ENCODE peak calls at places on chromosomes 16 and 17, in ten cellular contexts. A is kidney; X is esophagus squamous epithelium; G is CD4-positive, alpha-beta T cell; H is neural crest cell; T is neural progenitor cell; C is cardiac fibroblast; D is thoracic aorta; M is heart right ventricle; E is GM12865. I is an unnamed sample.

GRCh38 chr17:31754239-31754945 is 104.7 kb downstream of the COPRS start:
- DNase-seq in M (no peak), H (no peak), C (peak), A (no peak), D (no peak), T (no peak), X (no peak), G (no peak), E (no peak), I (no peak)

GRCh38 chr17:59829217-59830006 is 63.3 kb downstream of the TUBD1 start:
- DNase-seq in H (no peak), D (no peak), M (no peak), C (peak), X (no peak), T (no peak), E (peak), G (no peak), A (no peak), I (no peak)

GRCh38 chr16:57042157-57043111 is 49.9 kb upstream of the CPNE2 start:
- DNase-seq in A (no peak), X (no peak), M (no peak), D (no peak), E (peak), H (no peak), T (no peak), G (peak), C (peak), I (no peak)

GRCh38 chr17:81727324-81728031 is 15.4 kb downstream of the SLC25A10 start:
- DNase-seq in X (no peak), C (no peak), G (no peak), E (no peak), T (no peak), A (no peak), D (no peak), H (no peak), M (no peak), I (no peak)

GRCh38 chr17:29617125-29617480 is 5.6 kb downstream of the CORO6 start:
- DNase-seq in M (peak), D (no peak), G (peak), E (peak), A (peak), H (peak), X (peak), T (peak), C (peak), I (no peak)

GRCh38 chr16:89700649-89701424 is 668 bp downstream of the SPATA2L start:
- DNase-seq in D (no peak), M (no peak), E (peak), T (peak), A (peak), G (peak), C (no peak), X (no peak), H (no peak), I (no peak)

GRCh38 chr17:17433260-17433659 is 43.5 kb upstream of the MED9 start:
- DNase-seq in T (no peak), M (no peak), C (peak), X (no peak), D (no peak), H (no peak), G (no peak), A (no peak), E (no peak), I (no peak)

GRCh38 chr17:28170771-28171170 is 128.3 kb downstream of the NLK start:
- DNase-seq in H (no peak), X (no peak), M (no peak), C (peak), D (no peak), T (no peak), A (no peak), G (no peak), E (no peak), I (no peak)

GRCh38 chr17:12719948-12720347 is 54.3 kb downstream of the MYOCD start:
- DNase-seq in C (no peak), A (no peak), G (no peak), D (no peak), H (no peak), T (no peak), M (no peak), E (no peak), X (no peak), I (no peak)

GRCh38 chr17:14201087-14201486 is 35.6 kb downstream of the CDRT15 start:
- DNase-seq in M (no peak), G (no peak), C (no peak), D (no peak), X (no peak), E (no peak), T (no peak), A (no peak), H (no peak), I (no peak)

GRCh38 chr17:45888392-45888791 is 6.0 kb upstream of the MAPT start:
- DNase-seq in H (no peak), M (no peak), X (no peak), G (no peak), T (no peak), C (no peak), A (no peak), D (no peak), E (no peak), I (no peak)

GRCh38 chr16:881219-882097 is 80.9 kb upstream of the GNG13 start:
- DNase-seq in M (no peak), E (no peak), H (no peak), T (no peak), A (peak), D (no peak), C (no peak), X (no peak), G (no peak), I (no peak)

GRCh38 chr17:27545562-27546229 is 85.3 kb upstream of the LGALS9 start:
- DNase-seq in H (no peak), E (no peak), M (no peak), G (no peak), A (no peak), T (no peak), D (no peak), C (no peak), X (no peak), I (no peak)

GRCh38 chr17:50604470-50604869 is 30.2 kb upstream of the ABCC3 start:
- DNase-seq in G (no peak), X (no peak), E (no peak), H (no peak), T (no peak), M (peak), D (no peak), A (peak), C (peak), I (no peak)

GRCh38 chr16:318628-319027 is 33.9 kb downstream of the AXIN1 start:
- DNase-seq in M (no peak), E (no peak), A (no peak), H (peak), D (no peak), G (no peak), T (peak), C (no peak), X (no peak), I (no peak)

GRCh38 chr16:49068224-49068623 is 213.4 kb downstream of the CBLN1 start:
- DNase-seq in E (no peak), T (no peak), G (no peak), C (no peak), H (no peak), D (no peak), A (no peak), X (no peak), M (no peak), I (no peak)

GRCh38 chr16:53784312-53784711 is 80.4 kb downstream of the FTO start:
- DNase-seq in D (no peak), T (no peak), M (no peak), H (no peak), E (no peak), C (no peak), X (no peak), G (no peak), A (no peak), I (no peak)

GRCh38 chr16:67847064-67847861 is at the start of gene CENPT:
- DNase-seq in A (peak), C (peak), D (no peak), X (no peak), G (no peak), H (no peak), E (peak), M (no peak), T (peak), I (no peak)

GRCh38 chr17:42087736-42088705 is 10.3 kb downstream of the ZNF385C start:
- DNase-seq in C (no peak), M (no peak), E (no peak), X (no peak), G (no peak), A (no peak), D (no peak), T (no peak), H (no peak), I (no peak)

GRCh38 chr17:43360739-43361498 is 37.9 kb upstream of the ARL4D start:
- DNase-seq in D (peak), H (peak), M (peak), X (peak), T (peak), G (peak), A (peak), C (peak), E (peak), I (no peak)
- TF ChIP-seq CTCF in D (no peak), H (no peak), M (no peak), X (no peak), T (no peak), G (no peak), A (no peak), C (no peak), E (no peak), I (no peak)

GRCh38 chr17:76458580-76459490 is 5.9 kb upstream of the UBE2O start:
- DNase-seq in C (peak), T (peak), M (peak), E (peak), H (peak), G (no peak), A (peak), D (no peak), X (no peak), I (no peak)
- TF ChIP-seq CTCF in C (peak), T (peak), M (peak), E (peak), H (peak), G (no peak), A (peak), D (no peak), X (peak), I (peak)

GRCh38 chr17:37664214-37664613 is 21.0 kb upstream of the DDX52 start:
- DNase-seq in X (no peak), H (no peak), D (no peak), C (no peak), E (no peak), A (no peak), T (no peak), M (no peak), G (no peak), I (no peak)

GRCh38 chr17:37657202-37657601 is 14.0 kb upstream of the DDX52 start:
- DNase-seq in T (no peak), G (no peak), M (no peak), E (no peak), H (no peak), X (no peak), C (no peak), A (no peak), D (no peak), I (no peak)

GRCh38 chr17:37662358-37662757 is 19.1 kb upstream of the DDX52 start:
- DNase-seq in T (peak), A (no peak), G (no peak), H (no peak), X (no peak), C (no peak), D (no peak), M (no peak), E (no peak), I (no peak)

GRCh38 chr17:37659887-37660286 is 16.6 kb upstream of the DDX52 start:
- DNase-seq in H (no peak), T (no peak), C (no peak), M (no peak), D (no peak), A (no peak), E (no peak), X (no peak), G (no peak), I (no peak)

GRCh38 chr17:37661372-37662014 is 18.2 kb upstream of the DDX52 start:
- DNase-seq in A (no peak), T (no peak), X (no peak), D (no peak), M (no peak), H (no peak), E (no peak), G (no peak), C (no peak), I (no peak)
- TF ChIP-seq CTCF in A (no peak), T (peak), X (no peak), D (no peak), M (no peak), H (peak), E (no peak), G (no peak), C (no peak), I (no peak)

GRCh38 chr17:79203657-79204056 is 129.0 kb downstream of the ENGASE start:
- DNase-seq in G (no peak), M (no peak), C (no peak), E (no peak), H (no peak), T (no peak), A (no peak), D (no peak), X (no peak), I (no peak)

GRCh38 chr17:79201119-79201518 is 126.5 kb downstream of the ENGASE start:
- DNase-seq in T (no peak), M (no peak), H (no peak), D (no peak), G (no peak), A (no peak), E (no peak), C (no peak), X (no peak), I (no peak)

GRCh38 chr17:79202476-79202875 is 127.9 kb downstream of the ENGASE start:
- DNase-seq in A (no peak), H (no peak), G (no peak), C (peak), D (no peak), M (no peak), T (no peak), X (no peak), E (no peak), I (no peak)

GRCh38 chr17:79203016-79203415 is 128.4 kb downstream of the ENGASE start:
- DNase-seq in H (no peak), A (no peak), D (no peak), X (no peak), M (no peak), C (no peak), T (no peak), E (no peak), G (no peak), I (no peak)

GRCh38 chr17:79201536-79202227 is 127.1 kb downstream of the ENGASE start:
- DNase-seq in H (no peak), C (peak), A (no peak), D (no peak), M (no peak), E (no peak), G (no peak), T (no peak), X (no peak), I (no peak)
- TF ChIP-seq CTCF in H (no peak), C (no peak), A (no peak), D (no peak), M (no peak), E (no peak), G (no peak), T (no peak), X (no peak), I (no peak)

DNA sequence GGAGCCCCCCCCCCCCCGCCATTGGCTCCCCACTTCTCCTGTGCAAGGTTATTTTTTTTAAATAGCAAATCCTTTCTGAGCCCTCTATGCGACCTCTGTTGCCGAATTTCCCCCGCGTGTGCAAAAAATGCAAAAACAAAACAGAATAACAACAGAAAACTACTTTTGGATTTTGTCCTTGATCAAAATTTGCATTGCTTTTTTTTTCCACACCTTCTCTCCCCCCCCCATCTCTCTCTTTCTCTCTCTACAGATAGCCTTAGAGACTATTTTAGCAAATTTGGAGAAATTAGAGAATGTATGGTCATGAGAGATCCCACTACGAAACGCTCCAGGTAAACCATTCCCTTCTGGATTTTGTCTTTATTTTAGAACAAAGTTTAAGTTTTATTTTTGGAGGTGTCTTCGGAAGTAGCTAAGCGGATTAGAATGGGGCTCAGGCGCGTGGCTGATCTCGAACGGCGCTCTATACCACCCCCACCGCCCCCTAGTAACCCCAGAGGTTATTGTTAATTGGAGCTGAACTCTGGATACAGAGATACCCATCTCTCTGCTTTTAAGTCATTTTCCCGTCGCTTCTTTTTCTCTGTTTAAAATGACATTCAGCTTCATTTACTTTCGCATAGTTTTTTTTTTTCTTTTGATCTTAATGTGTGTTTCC is 1.0 kb downstream of the MSI2 start:
- DNase-seq in C (peak), T (peak), G (no peak), D (no peak), E (peak), H (no peak), X (no peak), A (no peak), M (no peak), I (no peak)
- TF ChIP-seq CTCF in C (no peak), T (peak), G (no peak), D (no peak), E (no peak), H (no peak), X (no peak), A (no peak), M (no peak), I (no peak)

DNA sequence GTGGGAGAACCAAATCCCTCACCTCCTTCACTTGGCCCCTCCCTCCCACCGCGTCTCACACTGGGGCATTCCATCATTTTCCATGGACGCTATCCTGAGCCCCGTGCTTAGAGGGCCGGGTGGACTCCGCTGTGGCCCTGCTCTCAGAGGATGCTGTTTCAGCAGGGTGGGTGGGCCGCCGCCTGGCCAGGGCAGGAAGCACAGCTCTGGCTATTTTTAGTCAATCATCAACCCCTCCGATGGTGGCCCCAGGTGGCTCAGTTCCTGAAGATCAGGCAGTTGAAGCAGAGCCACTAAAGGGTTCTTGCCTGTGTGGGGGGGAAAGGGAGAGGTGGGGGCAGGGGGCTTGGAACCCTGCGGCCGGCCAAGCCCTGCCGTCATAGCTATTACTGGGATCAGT is 230.3 kb downstream of the ENGASE start:
- DNase-seq in H (no peak), G (no peak), X (no peak), E (no peak), A (no peak), T (no peak), M (no peak), C (no peak), D (no peak), I (no peak)
- TF ChIP-seq CTCF in H (no peak), G (no peak), X (no peak), E (no peak), A (no peak), T (peak), M (no peak), C (no peak), D (peak), I (no peak)

GRCh38 chr17:78972507-78973105 is 7.1 kb downstream of the LGALS3BP start:
- DNase-seq in D (no peak), M (no peak), E (no peak), T (no peak), G (no peak), X (no peak), A (peak), C (no peak), H (no peak), I (no peak)
- TF ChIP-seq CTCF in D (no peak), M (no peak), E (no peak), T (no peak), G (no peak), X (no peak), A (no peak), C (no peak), H (no peak), I (no peak)

DNA sequence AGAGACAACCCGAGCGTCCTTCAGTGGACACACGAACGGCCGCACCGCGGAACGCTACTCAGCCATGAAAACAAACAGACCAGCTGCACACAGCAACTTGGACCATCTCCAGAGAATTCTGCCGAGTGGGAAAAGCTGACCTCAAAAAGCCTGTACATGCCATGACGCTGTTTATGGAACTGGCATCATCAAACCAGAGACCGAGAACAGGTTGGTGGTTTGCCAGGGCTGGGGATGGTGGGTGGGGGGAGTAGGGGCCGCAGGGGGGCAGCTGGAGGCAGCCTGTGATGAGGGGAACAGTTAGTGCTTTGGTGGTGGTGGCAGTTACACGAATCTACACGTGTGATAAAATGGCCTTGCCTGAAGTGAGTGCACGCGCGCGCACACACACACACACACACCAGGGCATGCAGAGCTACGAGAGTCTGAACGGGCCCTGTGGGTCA is 169.8 kb downstream of the LAT start:
- DNase-seq in X (no peak), G (no peak), M (no peak), E (no peak), D (no peak), A (no peak), T (no peak), H (no peak), C (peak), I (no peak)
- TF ChIP-seq CTCF in X (no peak), G (no peak), M (no peak), E (no peak), D (no peak), A (no peak), T (no peak), H (no peak), C (no peak), I (no peak)

DNA sequence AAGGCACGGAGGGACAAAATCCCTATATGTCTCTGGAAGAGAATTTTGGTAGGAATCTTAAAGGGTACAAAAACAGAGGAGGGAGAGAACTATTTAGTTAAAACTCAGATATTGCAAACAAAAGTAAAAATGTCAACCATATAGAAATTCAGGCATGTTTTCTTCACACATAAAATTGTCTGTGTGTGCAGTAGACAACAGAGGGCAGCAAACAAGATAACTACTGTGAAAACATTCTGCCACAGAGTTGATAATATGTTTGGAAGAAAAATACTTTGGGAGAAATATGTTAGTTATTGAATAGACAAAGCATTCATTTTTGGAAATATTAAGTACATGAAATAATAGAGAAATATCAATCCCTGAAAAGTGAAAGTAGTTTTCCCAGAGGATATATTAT is 56.2 kb downstream of the SNX11 start:
- DNase-seq in M (no peak), H (no peak), T (no peak), G (no peak), C (no peak), X (no peak), E (no peak), D (no peak), A (no peak), I (no peak)
- TF ChIP-seq CTCF in M (no peak), H (no peak), T (peak), G (no peak), C (peak), X (no peak), E (no peak), D (no peak), A (no peak), I (no peak)